ENCODE peak calls at places on chromosomes 5 and 9, in seven cellular contexts. One of them, this sample, is unnamed.

GRCh38 chr5:41416336-41416735 is 94.1 kb downstream of the PLCXD3 start:
- DNase-seq in breast epithelium: no peak
- DNase-seq in HepG2: no peak
- DNase-seq in SK-N-SH: no peak
- DNase-seq in suprapubic skin: no peak
- DNase-seq in HCT116: no peak
- DNase-seq in GM12878: no peak
- DNase-seq in this sample: no peak

GRCh38 chr5:176675676-176676360 is 28.5 kb downstream of the TSPAN17 start:
- DNase-seq in SK-N-SH: no peak
- DNase-seq in breast epithelium: no peak
- DNase-seq in HCT116: peak
- DNase-seq in HepG2: peak
- DNase-seq in suprapubic skin: no peak
- DNase-seq in GM12878: no peak
- DNase-seq in this sample: no peak

GRCh38 chr5:138425079-138425478 is 13.8 kb upstream of the REEP2 start:
- DNase-seq in suprapubic skin: no peak
- DNase-seq in HepG2: no peak
- DNase-seq in breast epithelium: no peak
- DNase-seq in GM12878: no peak
- DNase-seq in SK-N-SH: no peak
- DNase-seq in HCT116: no peak
- DNase-seq in this sample: no peak

GRCh38 chr5:96743065-96743768 is 64.5 kb downstream of the ERAP1 start:
- DNase-seq in HCT116: no peak
- DNase-seq in suprapubic skin: no peak
- DNase-seq in HepG2: no peak
- DNase-seq in GM12878: no peak
- DNase-seq in breast epithelium: no peak
- DNase-seq in SK-N-SH: no peak
- DNase-seq in this sample: no peak

GRCh38 chr9:38008168-38009034 is 60.6 kb downstream of the SHB start:
- DNase-seq in SK-N-SH: no peak
- DNase-seq in suprapubic skin: no peak
- DNase-seq in HepG2: peak
- DNase-seq in GM12878: peak
- DNase-seq in breast epithelium: peak
- DNase-seq in HCT116: peak
- DNase-seq in this sample: peak

GRCh38 chr5:52922384-52922783 is 66.8 kb upstream of the ITGA2 start:
- DNase-seq in GM12878: no peak
- DNase-seq in HCT116: peak
- DNase-seq in SK-N-SH: no peak
- DNase-seq in HepG2: peak
- DNase-seq in suprapubic skin: no peak
- DNase-seq in breast epithelium: no peak
- DNase-seq in this sample: no peak

GRCh38 chr5:123085638-123086286 is 3.3 kb upstream of the PRDM6 start:
- DNase-seq in GM12878: no peak
- DNase-seq in HepG2: no peak
- DNase-seq in breast epithelium: no peak
- DNase-seq in HCT116: no peak
- DNase-seq in SK-N-SH: no peak
- DNase-seq in suprapubic skin: no peak
- DNase-seq in this sample: no peak

GRCh38 chr5:92543246-92543645 is 1037.8 kb downstream of the NR2F1-AS1 start:
- DNase-seq in breast epithelium: no peak
- DNase-seq in HCT116: no peak
- DNase-seq in HepG2: no peak
- DNase-seq in suprapubic skin: no peak
- DNase-seq in GM12878: no peak
- DNase-seq in SK-N-SH: no peak
- DNase-seq in this sample: no peak

GRCh38 chr9:2623866-2624682 is 2.5 kb downstream of the VLDLR start:
- DNase-seq in breast epithelium: no peak
- DNase-seq in SK-N-SH: no peak
- DNase-seq in HepG2: no peak
- DNase-seq in suprapubic skin: no peak
- DNase-seq in GM12878: no peak
- DNase-seq in HCT116: no peak
- DNase-seq in this sample: no peak

GRCh38 chr9:35996358-35996970 is 38.5 kb upstream of the OR2S2 start:
- DNase-seq in breast epithelium: no peak
- DNase-seq in SK-N-SH: no peak
- DNase-seq in GM12878: no peak
- DNase-seq in HepG2: no peak
- DNase-seq in HCT116: no peak
- DNase-seq in suprapubic skin: no peak
- DNase-seq in this sample: no peak

GRCh38 chr5:158145827-158146226 is 286.9 kb upstream of the CLINT1 start:
- DNase-seq in GM12878: no peak
- DNase-seq in SK-N-SH: no peak
- DNase-seq in HepG2: no peak
- DNase-seq in suprapubic skin: no peak
- DNase-seq in breast epithelium: no peak
- DNase-seq in HCT116: no peak
- DNase-seq in this sample: no peak

GRCh38 chr9:81522721-81523551 is 166.4 kb downstream of the TLE1 start:
- DNase-seq in HCT116: peak
- DNase-seq in GM12878: no peak
- DNase-seq in SK-N-SH: peak
- DNase-seq in HepG2: peak
- DNase-seq in breast epithelium: no peak
- DNase-seq in suprapubic skin: no peak
- DNase-seq in this sample: no peak

GRCh38 chr9:5493597-5494511 is 16.5 kb upstream of the PDCD1LG2 start:
- DNase-seq in breast epithelium: no peak
- DNase-seq in GM12878: peak
- DNase-seq in HCT116: no peak
- DNase-seq in SK-N-SH: no peak
- DNase-seq in suprapubic skin: no peak
- DNase-seq in HepG2: no peak
- DNase-seq in this sample: peak

GRCh38 chr5:178304016-178304415 is 71.4 kb upstream of the PHYKPL start:
- DNase-seq in breast epithelium: no peak
- DNase-seq in suprapubic skin: peak
- DNase-seq in HepG2: no peak
- DNase-seq in GM12878: no peak
- DNase-seq in SK-N-SH: no peak
- DNase-seq in HCT116: no peak
- DNase-seq in this sample: no peak

GRCh38 chr9:69192214-69192613 is 18.1 kb downstream of the TJP2 start:
- DNase-seq in SK-N-SH: no peak
- DNase-seq in GM12878: no peak
- DNase-seq in HepG2: no peak
- DNase-seq in HCT116: no peak
- DNase-seq in suprapubic skin: no peak
- DNase-seq in breast epithelium: no peak
- DNase-seq in this sample: no peak

GRCh38 chr5:73399761-73400160 is 48.8 kb downstream of the FOXD1 start:
- DNase-seq in suprapubic skin: no peak
- DNase-seq in breast epithelium: no peak
- DNase-seq in GM12878: no peak
- DNase-seq in SK-N-SH: no peak
- DNase-seq in HepG2: no peak
- DNase-seq in HCT116: no peak
- DNase-seq in this sample: no peak

GRCh38 chr5:97550164-97550563 is 367.1 kb upstream of the RIOK2 start:
- DNase-seq in breast epithelium: no peak
- DNase-seq in SK-N-SH: no peak
- DNase-seq in GM12878: no peak
- DNase-seq in suprapubic skin: no peak
- DNase-seq in HCT116: no peak
- DNase-seq in HepG2: no peak
- DNase-seq in this sample: no peak

GRCh38 chr5:168766038-168766700 is 187.0 kb upstream of the PANK3 start:
- DNase-seq in HepG2: no peak
- DNase-seq in HCT116: no peak
- DNase-seq in GM12878: no peak
- DNase-seq in breast epithelium: no peak
- DNase-seq in SK-N-SH: no peak
- DNase-seq in suprapubic skin: no peak
- DNase-seq in this sample: no peak

GRCh38 chr9:130664191-130665028 is at the start of gene PRDM12:
- DNase-seq in SK-N-SH: peak
- DNase-seq in breast epithelium: no peak
- DNase-seq in suprapubic skin: no peak
- DNase-seq in GM12878: no peak
- DNase-seq in HepG2: no peak
- DNase-seq in HCT116: no peak
- DNase-seq in this sample: no peak

GRCh38 chr5:88732862-88733261 is 150.1 kb downstream of the MEF2C start:
- DNase-seq in HepG2: no peak
- DNase-seq in suprapubic skin: no peak
- DNase-seq in breast epithelium: no peak
- DNase-seq in HCT116: no peak
- DNase-seq in GM12878: no peak
- DNase-seq in SK-N-SH: no peak
- DNase-seq in this sample: no peak

GRCh38 chr5:133742370-133743036 is 130.2 kb upstream of the FSTL4 start:
- DNase-seq in SK-N-SH: no peak
- DNase-seq in HepG2: no peak
- DNase-seq in HCT116: no peak
- DNase-seq in breast epithelium: no peak
- DNase-seq in GM12878: peak
- DNase-seq in suprapubic skin: no peak
- DNase-seq in this sample: peak

GRCh38 chr5:69217732-69218568 is 16.7 kb upstream of the CDK7 start:
- DNase-seq in SK-N-SH: peak
- DNase-seq in GM12878: peak
- DNase-seq in suprapubic skin: peak
- DNase-seq in HCT116: peak
- DNase-seq in HepG2: peak
- DNase-seq in breast epithelium: peak
- DNase-seq in this sample: peak
- TF ChIP-seq POLR2AphosphoS5 in SK-N-SH: peak
- TF ChIP-seq POLR2AphosphoS5 in GM12878: peak
- TF ChIP-seq POLR2AphosphoS5 in suprapubic skin: peak
- TF ChIP-seq POLR2AphosphoS5 in HCT116: peak
- TF ChIP-seq POLR2AphosphoS5 in HepG2: peak
- TF ChIP-seq POLR2AphosphoS5 in breast epithelium: peak
- TF ChIP-seq POLR2AphosphoS5 in this sample: peak

GRCh38 chr9:136093331-136093986 is 1.6 kb downstream of the NACC2 start:
- DNase-seq in HCT116: no peak
- DNase-seq in SK-N-SH: peak
- DNase-seq in breast epithelium: no peak
- DNase-seq in HepG2: no peak
- DNase-seq in GM12878: no peak
- DNase-seq in suprapubic skin: no peak
- DNase-seq in this sample: no peak

GRCh38 chr9:136095495-136096058 is 488 bp upstream of the NACC2 start:
- DNase-seq in HepG2: no peak
- DNase-seq in breast epithelium: no peak
- DNase-seq in GM12878: no peak
- DNase-seq in SK-N-SH: peak
- DNase-seq in suprapubic skin: no peak
- DNase-seq in HCT116: no peak
- DNase-seq in this sample: no peak

GRCh38 chr9:136096505-136097001 is 1.5 kb upstream of the NACC2 start:
- DNase-seq in suprapubic skin: no peak
- DNase-seq in GM12878: no peak
- DNase-seq in HCT116: no peak
- DNase-seq in HepG2: no peak
- DNase-seq in SK-N-SH: no peak
- DNase-seq in breast epithelium: no peak
- DNase-seq in this sample: no peak

GRCh38 chr9:136093995-136094881 is 851 bp downstream of the NACC2 start:
- DNase-seq in SK-N-SH: peak
- DNase-seq in breast epithelium: peak
- DNase-seq in GM12878: no peak
- DNase-seq in HCT116: peak
- DNase-seq in HepG2: peak
- DNase-seq in suprapubic skin: peak
- DNase-seq in this sample: peak

GRCh38 chr9:136095028-136095494 is at the start of gene NACC2:
- DNase-seq in HepG2: no peak
- DNase-seq in SK-N-SH: peak
- DNase-seq in HCT116: no peak
- DNase-seq in GM12878: no peak
- DNase-seq in breast epithelium: no peak
- DNase-seq in suprapubic skin: no peak
- DNase-seq in this sample: peak
- TF ChIP-seq POLR2AphosphoS5 in HepG2: no peak
- TF ChIP-seq POLR2AphosphoS5 in SK-N-SH: no peak
- TF ChIP-seq POLR2AphosphoS5 in HCT116: peak
- TF ChIP-seq POLR2AphosphoS5 in GM12878: no peak
- TF ChIP-seq POLR2AphosphoS5 in breast epithelium: no peak
- TF ChIP-seq POLR2AphosphoS5 in suprapubic skin: no peak
- TF ChIP-seq POLR2AphosphoS5 in this sample: peak

GRCh38 chr9:77464591-77465125 is 183.5 kb downstream of the GNA14 start:
- DNase-seq in GM12878: no peak
- DNase-seq in SK-N-SH: no peak
- DNase-seq in suprapubic skin: no peak
- DNase-seq in HCT116: no peak
- DNase-seq in breast epithelium: no peak
- DNase-seq in HepG2: no peak
- DNase-seq in this sample: no peak
- TF ChIP-seq POLR2AphosphoS5 in GM12878: no peak
- TF ChIP-seq POLR2AphosphoS5 in SK-N-SH: no peak
- TF ChIP-seq POLR2AphosphoS5 in suprapubic skin: no peak
- TF ChIP-seq POLR2AphosphoS5 in HCT116: no peak
- TF ChIP-seq POLR2AphosphoS5 in breast epithelium: no peak
- TF ChIP-seq POLR2AphosphoS5 in HepG2: no peak
- TF ChIP-seq POLR2AphosphoS5 in this sample: no peak

GRCh38 chr5:864492-865167 is 13.8 kb upstream of the ZDHHC11 start:
- DNase-seq in HepG2: no peak
- DNase-seq in breast epithelium: no peak
- DNase-seq in HCT116: no peak
- DNase-seq in SK-N-SH: no peak
- DNase-seq in suprapubic skin: no peak
- DNase-seq in GM12878: no peak
- DNase-seq in this sample: no peak

GRCh38 chr5:863244-863805 is 12.5 kb upstream of the ZDHHC11 start:
- DNase-seq in GM12878: no peak
- DNase-seq in breast epithelium: no peak
- DNase-seq in suprapubic skin: no peak
- DNase-seq in HepG2: no peak
- DNase-seq in HCT116: no peak
- DNase-seq in SK-N-SH: no peak
- DNase-seq in this sample: no peak

GRCh38 chr5:861442-862366 is 10.9 kb upstream of the ZDHHC11 start:
- DNase-seq in suprapubic skin: no peak
- DNase-seq in GM12878: no peak
- DNase-seq in HepG2: no peak
- DNase-seq in breast epithelium: no peak
- DNase-seq in HCT116: no peak
- DNase-seq in SK-N-SH: no peak
- DNase-seq in this sample: no peak

GRCh38 chr5:860506-861150 is 9.8 kb upstream of the ZDHHC11 start:
- DNase-seq in HCT116: no peak
- DNase-seq in GM12878: no peak
- DNase-seq in SK-N-SH: no peak
- DNase-seq in breast epithelium: no peak
- DNase-seq in HepG2: no peak
- DNase-seq in suprapubic skin: no peak
- DNase-seq in this sample: no peak

GRCh38 chr5:862367-863243 is 11.8 kb upstream of the ZDHHC11 start:
- DNase-seq in SK-N-SH: no peak
- DNase-seq in suprapubic skin: no peak
- DNase-seq in HepG2: no peak
- DNase-seq in GM12878: no peak
- DNase-seq in HCT116: no peak
- DNase-seq in breast epithelium: no peak
- DNase-seq in this sample: no peak
- TF ChIP-seq POLR2AphosphoS5 in SK-N-SH: no peak
- TF ChIP-seq POLR2AphosphoS5 in suprapubic skin: no peak
- TF ChIP-seq POLR2AphosphoS5 in HepG2: no peak
- TF ChIP-seq POLR2AphosphoS5 in GM12878: no peak
- TF ChIP-seq POLR2AphosphoS5 in HCT116: no peak
- TF ChIP-seq POLR2AphosphoS5 in breast epithelium: no peak
- TF ChIP-seq POLR2AphosphoS5 in this sample: no peak

GRCh38 chr9:104905931-104906330 is 22.0 kb downstream of the ABCA1 start:
- DNase-seq in HCT116: no peak
- DNase-seq in GM12878: no peak
- DNase-seq in breast epithelium: no peak
- DNase-seq in SK-N-SH: no peak
- DNase-seq in suprapubic skin: no peak
- DNase-seq in HepG2: no peak
- DNase-seq in this sample: no peak
- TF ChIP-seq POLR2AphosphoS5 in HCT116: no peak
- TF ChIP-seq POLR2AphosphoS5 in GM12878: no peak
- TF ChIP-seq POLR2AphosphoS5 in breast epithelium: no peak
- TF ChIP-seq POLR2AphosphoS5 in SK-N-SH: no peak
- TF ChIP-seq POLR2AphosphoS5 in suprapubic skin: no peak
- TF ChIP-seq POLR2AphosphoS5 in HepG2: no peak
- TF ChIP-seq POLR2AphosphoS5 in this sample: peak

This sample was measured in transverse colon.